ENCODE peak calls at places on chromosome 11, in six cellular contexts. One of them, this sample, is unnamed.

GRCh38 chr11:7603031-7603781 is 70.1 kb downstream of the CYB5R2 start:
- DNase-seq in heart right ventricle: no peak
- DNase-seq in GM23338: no peak
- DNase-seq in heart left ventricle: no peak
- DNase-seq in IMR-90: peak
- DNase-seq in lung: no peak
- DNase-seq in this sample: no peak

GRCh38 chr11:74989269-74989655 is 529 bp downstream of the NEU3 start:
- DNase-seq in heart left ventricle: no peak
- DNase-seq in heart right ventricle: no peak
- DNase-seq in lung: no peak
- DNase-seq in GM23338: peak
- DNase-seq in IMR-90: peak
- DNase-seq in this sample: peak

GRCh38 chr11:72735495-72736027 is 16.6 kb downstream of the ARAP1 start:
- DNase-seq in lung: no peak
- DNase-seq in IMR-90: peak
- DNase-seq in GM23338: peak
- DNase-seq in heart right ventricle: peak
- DNase-seq in heart left ventricle: peak
- DNase-seq in this sample: peak

GRCh38 chr11:92967178-92967577 is 2.3 kb upstream of the MTNR1B start:
- DNase-seq in GM23338: no peak
- DNase-seq in heart left ventricle: no peak
- DNase-seq in IMR-90: peak
- DNase-seq in lung: no peak
- DNase-seq in heart right ventricle: no peak
- DNase-seq in this sample: no peak

GRCh38 chr11:93939084-93939780 is 81.9 kb upstream of the HEPHL1 start:
- DNase-seq in heart right ventricle: no peak
- DNase-seq in lung: no peak
- DNase-seq in heart left ventricle: no peak
- DNase-seq in IMR-90: peak
- DNase-seq in GM23338: no peak
- DNase-seq in this sample: no peak

GRCh38 chr11:72391638-72392423 is 42.5 kb downstream of the CLPB start:
- DNase-seq in lung: no peak
- DNase-seq in GM23338: no peak
- DNase-seq in heart right ventricle: no peak
- DNase-seq in heart left ventricle: no peak
- DNase-seq in IMR-90: no peak
- DNase-seq in this sample: no peak

GRCh38 chr11:40722179-40722795 is 737.2 kb downstream of the LRRC4C start:
- DNase-seq in heart left ventricle: no peak
- DNase-seq in IMR-90: peak
- DNase-seq in lung: no peak
- DNase-seq in heart right ventricle: no peak
- DNase-seq in GM23338: peak
- DNase-seq in this sample: peak

GRCh38 chr11:76669901-76670474 is 559 bp downstream of the LRRC32 start:
- DNase-seq in lung: no peak
- DNase-seq in IMR-90: peak
- DNase-seq in GM23338: peak
- DNase-seq in heart left ventricle: peak
- DNase-seq in heart right ventricle: peak
- DNase-seq in this sample: peak

GRCh38 chr11:68411501-68411991 is 49.0 kb upstream of the PPP6R3 start:
- DNase-seq in heart right ventricle: no peak
- DNase-seq in heart left ventricle: no peak
- DNase-seq in IMR-90: no peak
- DNase-seq in GM23338: no peak
- DNase-seq in lung: no peak
- DNase-seq in this sample: no peak

GRCh38 chr11:78414321-78415051 is 3.1 kb downstream of the GAB2 start:
- DNase-seq in heart right ventricle: no peak
- DNase-seq in IMR-90: peak
- DNase-seq in lung: no peak
- DNase-seq in heart left ventricle: no peak
- DNase-seq in GM23338: peak
- DNase-seq in this sample: peak
- TF ChIP-seq CTCF in heart right ventricle: peak
- TF ChIP-seq CTCF in IMR-90: peak
- TF ChIP-seq CTCF in lung: peak
- TF ChIP-seq CTCF in heart left ventricle: peak
- TF ChIP-seq CTCF in GM23338: peak
- TF ChIP-seq CTCF in this sample: peak

GRCh38 chr11:96037267-96037990 is 113.5 kb upstream of the MTMR2 start:
- DNase-seq in IMR-90: no peak
- DNase-seq in lung: no peak
- DNase-seq in heart left ventricle: no peak
- DNase-seq in heart right ventricle: no peak
- DNase-seq in GM23338: no peak
- DNase-seq in this sample: peak
- H3K4me3 ChIP-seq in IMR-90: no peak
- H3K4me3 ChIP-seq in lung: no peak
- H3K4me3 ChIP-seq in heart left ventricle: no peak
- H3K4me3 ChIP-seq in heart right ventricle: no peak
- H3K4me3 ChIP-seq in GM23338: no peak
- H3K4me3 ChIP-seq in this sample: no peak

GRCh38 chr11:100980156-100980555 is 149.5 kb downstream of the PGR start:
- DNase-seq in heart left ventricle: no peak
- DNase-seq in lung: no peak
- DNase-seq in GM23338: peak
- DNase-seq in heart right ventricle: no peak
- DNase-seq in IMR-90: peak
- DNase-seq in this sample: peak
- TF ChIP-seq CTCF in heart left ventricle: peak
- TF ChIP-seq CTCF in lung: no peak
- TF ChIP-seq CTCF in GM23338: peak
- TF ChIP-seq CTCF in heart right ventricle: peak
- TF ChIP-seq CTCF in IMR-90: peak
- TF ChIP-seq CTCF in this sample: peak

DNA sequence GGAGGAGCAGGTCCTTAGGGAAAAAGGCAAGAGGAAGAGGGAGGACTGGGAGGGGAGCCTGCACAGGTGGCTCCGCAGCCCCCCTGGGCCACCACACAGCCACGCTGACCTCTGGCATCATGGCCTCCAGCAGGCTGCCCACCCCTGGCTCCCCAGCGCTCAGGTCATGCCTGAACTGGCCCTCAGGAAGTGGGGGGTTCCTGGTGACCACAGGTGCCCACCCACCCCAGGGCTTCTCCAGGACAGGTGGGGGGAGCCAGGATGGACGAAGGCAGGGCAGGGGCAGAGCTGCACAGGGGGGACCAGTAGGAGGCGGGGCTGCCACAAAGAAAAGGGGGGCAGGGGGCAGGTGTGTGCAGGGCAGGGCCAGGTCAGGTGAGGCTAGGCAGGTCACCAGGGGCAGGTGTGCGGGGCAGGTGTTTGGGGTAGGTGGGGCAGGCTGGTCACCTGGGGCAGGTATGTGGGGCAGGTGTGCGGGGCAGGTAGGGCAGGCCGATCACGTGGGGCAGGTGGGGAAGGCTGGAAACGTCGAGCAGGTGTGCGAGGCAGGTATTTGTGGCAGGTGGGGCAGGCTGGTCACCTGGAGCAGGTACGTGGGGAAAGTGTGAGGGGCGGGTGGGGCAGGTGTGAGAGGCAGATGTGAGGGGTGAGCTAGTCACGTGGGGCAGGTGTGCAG is 997 bp downstream of the DEAF1 start:
- DNase-seq in GM23338: no peak
- DNase-seq in lung: no peak
- DNase-seq in heart left ventricle: no peak
- DNase-seq in IMR-90: no peak
- DNase-seq in heart right ventricle: no peak
- DNase-seq in this sample: no peak
- H3K4me3 ChIP-seq in GM23338: peak
- H3K4me3 ChIP-seq in lung: no peak
- H3K4me3 ChIP-seq in heart left ventricle: peak
- H3K4me3 ChIP-seq in IMR-90: peak
- H3K4me3 ChIP-seq in heart right ventricle: peak
- H3K4me3 ChIP-seq in this sample: peak